ENCODE peak calls at places on chromosomes 1 and 21, in seven cellular contexts. W, E, A, T, U, L and G are unnamed samples.

GRCh38 chr21:32184059-32184458 is 94.8 kb downstream of the MIS18A start:
- DNase-seq in T (no peak), L (no peak), W (no peak), A (no peak), U (no peak), E (no peak), G (no peak)

GRCh38 chr1:115666702-115667101 is 24.9 kb downstream of the VANGL1 start:
- DNase-seq in U (no peak), W (peak; percentile 80), L (no peak), E (no peak), T (no peak), A (peak; percentile 78), G (no peak)

GRCh38 chr1:10575616-10576015 is 100.9 kb downstream of the PEX14 start:
- DNase-seq in A (no peak), T (no peak), L (no peak), E (no peak), U (no peak), W (no peak), G (no peak)

GRCh38 chr1:38052750-38053415 is 6.3 kb upstream of the POU3F1 start:
- DNase-seq in W (no peak), A (no peak), E (no peak), U (no peak), L (no peak), T (no peak), G (no peak)

GRCh38 chr1:210692796-210693195 is 364.1 kb downstream of the HHAT start:
- DNase-seq in W (no peak), E (no peak), A (no peak), U (no peak), L (no peak), T (no peak), G (no peak)

GRCh38 chr1:20964540-20965484 is 177.7 kb upstream of the HP1BP3 start:
- DNase-seq in E (no peak), L (no peak), U (peak; percentile 5), A (no peak), W (no peak), T (peak; percentile 33), G (no peak)

GRCh38 chr1:22250724-22251123 is 107.8 kb upstream of the WNT4 start:
- DNase-seq in A (no peak), T (peak; percentile 38), W (no peak), E (peak; percentile 36), U (no peak), L (no peak), G (no peak)

GRCh38 chr1:36125129-36125991 is at the start of gene COL8A2:
- DNase-seq in U (no peak), A (peak; percentile 81), W (peak; percentile 34), T (peak; percentile 19), L (no peak), E (peak; percentile 61), G (peak; percentile 92)

GRCh38 chr1:35876988-35877387 is 6.0 kb upstream of the AGO1 start:
- DNase-seq in A (no peak), L (no peak), U (no peak), W (no peak), T (no peak), E (no peak), G (no peak)

GRCh38 chr1:177517556-177517955 is 346.8 kb downstream of the BRINP2 start:
- DNase-seq in L (no peak), U (no peak), E (no peak), W (no peak), A (no peak), T (no peak), G (no peak)

GRCh38 chr1:230224101-230224927 is 157.3 kb downstream of the GALNT2 start:
- DNase-seq in E (no peak), W (no peak), T (no peak), A (no peak), U (no peak), L (no peak), G (no peak)

GRCh38 chr1:158996998-158997397 is 12.7 kb upstream of the IFI16 start:
- DNase-seq in W (no peak), E (no peak), T (no peak), L (no peak), A (no peak), U (no peak), G (no peak)

GRCh38 chr1:62426238-62426637 is 10.6 kb upstream of the USP1 start:
- DNase-seq in W (no peak), U (no peak), L (no peak), T (no peak), A (no peak), E (no peak), G (no peak)

GRCh38 chr1:61081637-61082335 is 575 bp upstream of the NFIA start:
- DNase-seq in L (no peak), U (no peak), A (peak; percentile 75), T (peak; percentile 63), E (peak; percentile 51), W (peak; percentile 36), G (peak; percentile 88)

GRCh38 chr1:25037174-25038074 is 107.3 kb upstream of the RUNX3 start:
- DNase-seq in E (no peak), U (peak; percentile 25), L (no peak), T (peak; percentile 47), A (no peak), W (no peak), G (no peak)

GRCh38 chr1:175933801-175934200 is 190.4 kb upstream of the TNR start:
- DNase-seq in L (no peak), A (no peak), U (no peak), E (no peak), T (no peak), W (no peak), G (no peak)

GRCh38 chr1:230291731-230292620 is 134.2 kb downstream of the PGBD5 start:
- DNase-seq in E (no peak), A (peak; percentile 40), L (peak; percentile 56), U (no peak), T (no peak), W (no peak), G (peak; percentile 9)

GRCh38 chr1:19087737-19088594 is 122.1 kb downstream of the UBR4 start:
- DNase-seq in L (no peak), A (no peak), E (no peak), T (no peak), W (no peak), U (no peak), G (no peak)

GRCh38 chr1:183845681-183846080 is 40.8 kb downstream of the RGL1 start:
- DNase-seq in E (no peak), U (no peak), L (no peak), T (no peak), A (no peak), W (no peak), G (no peak)

GRCh38 chr1:200029035-200029623 is 1.6 kb downstream of the NR5A2 start:
- DNase-seq in E (no peak), W (peak; percentile 49), L (no peak), A (no peak), T (peak; percentile 59), U (no peak), G (no peak)

GRCh38 chr1:172826096-172826741 is 167.3 kb downstream of the FASLG start:
- DNase-seq in W (no peak), E (no peak), U (peak; percentile 47), T (no peak), A (peak; percentile 77), L (no peak), G (no peak)

GRCh38 chr1:8197493-8198282 is 120.2 kb upstream of the SLC45A1 start:
- DNase-seq in E (peak; percentile 83), U (peak; percentile 51), W (peak; percentile 58), A (peak; percentile 91), T (peak; percentile 60), L (no peak), G (peak; percentile 82)

GRCh38 chr1:183033205-183033604 is 10.0 kb downstream of the LAMC1 start:
- DNase-seq in U (no peak), T (no peak), W (no peak), E (no peak), L (no peak), A (no peak), G (no peak)

GRCh38 chr1:116130376-116130775 is 19.2 kb downstream of the MAB21L3 start:
- DNase-seq in E (no peak), L (no peak), W (no peak), U (no peak), A (no peak), T (no peak), G (no peak)

GRCh38 chr21:43585924-43586411 is 73.3 kb downstream of the HSF2BP start:
- DNase-seq in T (no peak), L (no peak), A (peak; percentile 84), W (peak; percentile 79), U (peak; percentile 92), E (peak; percentile 72), G (peak; percentile 82)

GRCh38 chr1:169044971-169045370 is 61.5 kb upstream of the ATP1B1 start:
- DNase-seq in W (no peak), A (no peak), L (no peak), T (no peak), E (no peak), U (no peak), G (no peak)
- H3K4me1 ChIP-seq in W (peaks cover 4% of the 10 kb centered on the region), A (no peaks in the 10 kb centered on the region), L (no peaks in the 10 kb centered on the region), T (no peaks in the 10 kb centered on the region), E (peaks cover 1% of the 10 kb centered on the region), U (no peaks in the 10 kb centered on the region), G (no peaks in the 10 kb centered on the region)

DNA sequence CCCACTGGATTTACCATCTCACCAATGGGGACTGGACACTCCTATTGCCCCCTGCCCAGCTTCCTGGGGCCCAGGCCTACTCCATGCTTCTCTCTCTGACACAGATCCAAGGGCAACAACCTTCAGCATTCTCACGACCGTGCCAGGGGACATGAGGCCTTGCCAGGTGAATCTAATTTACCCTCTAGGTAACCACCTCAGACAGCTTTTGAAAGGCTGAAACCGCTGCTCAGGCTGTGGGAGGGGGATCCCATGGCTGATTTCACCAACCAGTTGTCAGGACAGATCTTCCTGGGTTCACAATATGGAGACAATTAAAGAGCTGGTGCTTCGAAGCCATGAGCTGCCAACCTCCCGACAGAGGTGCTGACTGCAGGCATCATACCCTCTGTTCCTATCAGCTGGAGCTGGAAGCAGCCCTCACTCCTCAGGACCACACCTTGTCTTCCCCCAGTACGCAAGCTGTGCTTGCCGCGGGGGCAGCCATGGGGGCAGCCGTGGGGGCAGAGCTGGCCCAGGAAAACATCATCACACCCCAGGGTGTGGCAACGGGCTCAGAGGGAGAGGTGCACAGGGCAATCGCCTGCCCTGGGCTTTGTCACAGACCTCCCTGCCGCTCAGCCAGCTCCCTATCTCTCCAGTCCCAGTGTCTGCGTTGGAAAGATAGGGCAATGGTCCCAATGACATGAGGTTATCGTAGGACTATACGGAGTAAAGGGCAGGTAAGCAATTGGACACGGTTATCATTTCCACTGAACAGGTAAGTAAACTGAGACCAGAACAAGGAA is 120.2 kb downstream of the DMRTB1 start:
- DNase-seq in U (no peak), T (no peak), A (peak; percentile 46), E (no peak), W (no peak), L (peak; percentile 57), G (no peak)
- TF ChIP-seq EP300 in U (no peak), T (no peak), A (no peak), E (no peak), W (no peak), L (no peak), G (no peak)

GRCh38 chr1:82090104-82090503 is 289.4 kb downstream of the ADGRL2 start:
- DNase-seq in T (no peak), A (no peak), W (no peak), U (no peak), L (no peak), E (no peak), G (no peak)
- TF ChIP-seq CTCF in T (no peak), A (no peak), W (no peak), U (no peak), L (no peak), E (no peak), G (no peak)

DNA sequence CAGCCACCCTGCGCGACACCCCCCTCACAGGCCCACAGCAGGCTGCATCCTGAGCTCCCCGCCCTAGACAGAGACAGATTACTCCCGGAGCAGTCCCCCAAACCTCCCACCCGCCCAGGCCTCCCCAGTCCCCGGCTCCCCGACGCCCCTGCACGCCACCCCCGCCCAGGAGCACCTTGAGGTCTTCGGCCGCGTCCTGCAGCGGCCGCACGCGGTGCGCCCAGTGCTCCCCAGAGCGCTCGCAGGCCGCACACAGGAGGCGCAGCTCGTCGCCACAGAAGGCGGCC is 713 bp downstream of the TRIM11 start:
- DNase-seq in T (peak; percentile 33), U (no peak), E (no peak), L (no peak), A (no peak), W (no peak), G (no peak)
- H3K4me1 ChIP-seq in T (peaks cover 12% of the 10 kb centered on the region), U (peaks cover 66% of the 10 kb centered on the region), E (peaks cover 13% of the 10 kb centered on the region), L (peaks cover 66% of the 10 kb centered on the region), A (peaks cover 41% of the 10 kb centered on the region), W (peaks cover 49% of the 10 kb centered on the region), G (peaks cover 40% of the 10 kb centered on the region)